ENCODE peak calls at places on chromosome 7, in four cellular contexts. One of them, this sample, is unnamed.

GRCh38 chr7:27095897-27096755 is at the start of gene HOXA1:
- DNase-seq in tibial artery: peak; percentile 75
- DNase-seq in aorta: peak; percentile 92
- DNase-seq in heart right ventricle: no peak
- DNase-seq in this sample: peak; percentile 76

GRCh38 chr7:69795932-69796331 is 197.7 kb downstream of the AUTS2 start:
- DNase-seq in aorta: no peak
- DNase-seq in tibial artery: no peak
- DNase-seq in heart right ventricle: no peak
- DNase-seq in this sample: no peak

GRCh38 chr7:41046778-41047177 is 656.1 kb downstream of the INHBA start:
- DNase-seq in heart right ventricle: no peak
- DNase-seq in aorta: no peak
- DNase-seq in tibial artery: no peak
- DNase-seq in this sample: no peak

GRCh38 chr7:101628522-101628921 is 574 bp downstream of the MYL10 start:
- DNase-seq in aorta: no peak
- DNase-seq in tibial artery: no peak
- DNase-seq in heart right ventricle: no peak
- DNase-seq in this sample: no peak

GRCh38 chr7:140035400-140036223 is 27.1 kb downstream of the PARP12 start:
- DNase-seq in tibial artery: no peak
- DNase-seq in aorta: no peak
- DNase-seq in heart right ventricle: no peak
- DNase-seq in this sample: no peak

GRCh38 chr7:89584896-89585295 is 569.4 kb upstream of the STEAP1 start:
- DNase-seq in aorta: no peak
- DNase-seq in heart right ventricle: no peak
- DNase-seq in tibial artery: no peak
- DNase-seq in this sample: no peak

GRCh38 chr7:30322656-30323355 is 38.4 kb downstream of the ZNRF2 start:
- DNase-seq in aorta: no peak
- DNase-seq in heart right ventricle: no peak
- DNase-seq in tibial artery: no peak
- DNase-seq in this sample: no peak

GRCh38 chr7:40483630-40484029 is 348.8 kb downstream of the SUGCT start:
- DNase-seq in tibial artery: no peak
- DNase-seq in heart right ventricle: no peak
- DNase-seq in aorta: no peak
- DNase-seq in this sample: no peak

GRCh38 chr7:69060516-69060915 is 537.8 kb upstream of the AUTS2 start:
- DNase-seq in tibial artery: no peak
- DNase-seq in aorta: no peak
- DNase-seq in heart right ventricle: no peak
- DNase-seq in this sample: no peak

GRCh38 chr7:157017149-157017548 is 6.7 kb upstream of the MNX1 start:
- DNase-seq in aorta: no peak
- DNase-seq in heart right ventricle: no peak
- DNase-seq in tibial artery: no peak
- DNase-seq in this sample: no peak

GRCh38 chr7:38795596-38795995 is 113.4 kb downstream of the VPS41 start:
- DNase-seq in tibial artery: no peak
- DNase-seq in heart right ventricle: no peak
- DNase-seq in aorta: no peak
- DNase-seq in this sample: no peak

GRCh38 chr7:30717181-30717580 is 34.8 kb upstream of the INMT start:
- DNase-seq in tibial artery: no peak
- DNase-seq in heart right ventricle: no peak
- DNase-seq in aorta: no peak
- DNase-seq in this sample: no peak

GRCh38 chr7:79403879-79404278 is 49.6 kb downstream of the MAGI2 start:
- DNase-seq in heart right ventricle: no peak
- DNase-seq in aorta: no peak
- DNase-seq in tibial artery: no peak
- DNase-seq in this sample: no peak

GRCh38 chr7:38040831-38041230 is 120.4 kb downstream of the EPDR1 start:
- DNase-seq in tibial artery: no peak
- DNase-seq in aorta: no peak
- DNase-seq in heart right ventricle: no peak
- DNase-seq in this sample: no peak

GRCh38 chr7:36884863-36885262 is 160.6 kb upstream of the AOAH start:
- DNase-seq in tibial artery: no peak
- DNase-seq in heart right ventricle: no peak
- DNase-seq in aorta: no peak
- DNase-seq in this sample: no peak

GRCh38 chr7:104240400-104240799 is 32.6 kb upstream of the ORC5 start:
- DNase-seq in aorta: no peak
- DNase-seq in heart right ventricle: no peak
- DNase-seq in tibial artery: no peak
- DNase-seq in this sample: no peak

GRCh38 chr7:148763622-148764021 is 64.9 kb downstream of the CUL1 start:
- DNase-seq in aorta: no peak
- DNase-seq in tibial artery: no peak
- DNase-seq in heart right ventricle: no peak
- DNase-seq in this sample: no peak

GRCh38 chr7:52289247-52289646 is 746.2 kb upstream of the POM121L12 start:
- DNase-seq in tibial artery: no peak
- DNase-seq in heart right ventricle: no peak
- DNase-seq in aorta: no peak
- DNase-seq in this sample: no peak

GRCh38 chr7:83410989-83411591 is 237.8 kb downstream of the SEMA3E start:
- DNase-seq in heart right ventricle: no peak
- DNase-seq in aorta: no peak
- DNase-seq in tibial artery: no peak
- DNase-seq in this sample: no peak

GRCh38 chr7:68984331-68984730 is 613.9 kb upstream of the AUTS2 start:
- DNase-seq in aorta: no peak
- DNase-seq in tibial artery: no peak
- DNase-seq in heart right ventricle: no peak
- DNase-seq in this sample: no peak

GRCh38 chr7:93156884-93157283 is 8.7 kb upstream of the SAMD9L start:
- DNase-seq in heart right ventricle: no peak
- DNase-seq in tibial artery: no peak
- DNase-seq in aorta: no peak
- DNase-seq in this sample: no peak

GRCh38 chr7:106071356-106071998 is 40.6 kb downstream of the SYPL1 start:
- DNase-seq in aorta: no peak
- DNase-seq in tibial artery: no peak
- DNase-seq in heart right ventricle: no peak
- DNase-seq in this sample: no peak

GRCh38 chr7:90213521-90213920 is 2.0 kb downstream of the STEAP2 start:
- DNase-seq in heart right ventricle: no peak
- DNase-seq in aorta: no peak
- DNase-seq in tibial artery: no peak
- DNase-seq in this sample: no peak

GRCh38 chr7:4083513-4083912 is 598.6 kb upstream of the FOXK1 start:
- DNase-seq in heart right ventricle: no peak
- DNase-seq in tibial artery: no peak
- DNase-seq in aorta: no peak
- DNase-seq in this sample: no peak

DNA sequence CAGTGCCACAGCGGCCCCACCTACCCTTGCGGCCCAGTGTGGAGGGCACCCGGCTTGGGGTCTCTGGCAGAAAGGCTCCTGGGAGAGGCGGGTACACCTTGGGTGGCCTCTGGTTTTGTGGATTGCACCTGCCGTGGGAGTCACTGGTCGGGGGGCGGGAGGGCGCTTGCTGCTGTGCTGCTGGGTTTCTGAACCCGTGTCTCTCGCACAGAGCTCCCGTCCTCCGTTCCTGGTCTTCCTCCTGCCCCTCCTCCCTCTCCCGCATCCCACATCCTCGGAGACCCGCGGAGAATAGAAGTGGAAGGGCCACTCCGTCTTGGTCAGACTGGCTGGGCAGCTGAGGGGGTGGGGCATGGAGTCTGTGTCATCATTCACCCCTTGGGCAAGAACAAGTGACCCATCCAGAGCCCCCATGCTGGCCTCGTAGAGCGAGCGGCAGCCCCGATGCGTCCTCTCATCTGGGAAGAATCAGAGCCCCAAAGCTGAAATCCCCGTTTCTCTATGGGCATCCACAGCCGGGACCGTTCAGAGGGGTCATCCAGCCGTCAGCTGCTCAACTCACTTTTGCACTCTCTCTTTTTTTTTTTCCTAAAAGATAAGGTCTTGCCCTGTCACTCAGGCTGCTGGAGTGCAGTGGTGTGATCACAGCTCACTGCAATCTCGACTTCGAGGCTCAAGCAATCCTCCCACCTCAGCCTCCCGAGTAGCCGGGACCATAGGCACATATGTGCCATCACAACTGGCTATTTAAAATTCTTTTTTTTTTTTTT is 4.0 kb downstream of the MAFK start:
- DNase-seq in heart right ventricle: peak; percentile 27
- DNase-seq in tibial artery: no peak
- DNase-seq in aorta: peak; percentile 52
- DNase-seq in this sample: no peak
- H3K4me3 ChIP-seq in heart right ventricle: no peak overlapping the region
- H3K4me3 ChIP-seq in tibial artery: peak overlapping the region; percentile 81
- H3K4me3 ChIP-seq in aorta: no peak overlapping the region
- H3K4me3 ChIP-seq in this sample: no peak overlapping the region

GRCh38 chr7:42913591-42913990 is 1.7 kb upstream of the C7orf25 start:
- DNase-seq in heart right ventricle: no peak
- DNase-seq in aorta: no peak
- DNase-seq in tibial artery: no peak
- DNase-seq in this sample: no peak

GRCh38 chr7:42915356-42915755 is 3.5 kb upstream of the C7orf25 start:
- DNase-seq in tibial artery: no peak
- DNase-seq in aorta: no peak
- DNase-seq in heart right ventricle: no peak
- DNase-seq in this sample: no peak

GRCh38 chr7:42911482-42912447 is at the start of gene C7orf25:
- DNase-seq in aorta: peak; percentile 98
- DNase-seq in heart right ventricle: peak; percentile 97
- DNase-seq in tibial artery: peak; percentile 96
- DNase-seq in this sample: peak; percentile 94

GRCh38 chr7:42914009-42914725 is 2.3 kb upstream of the C7orf25 start:
- DNase-seq in aorta: no peak
- DNase-seq in tibial artery: no peak
- DNase-seq in heart right ventricle: no peak
- DNase-seq in this sample: no peak

DNA sequence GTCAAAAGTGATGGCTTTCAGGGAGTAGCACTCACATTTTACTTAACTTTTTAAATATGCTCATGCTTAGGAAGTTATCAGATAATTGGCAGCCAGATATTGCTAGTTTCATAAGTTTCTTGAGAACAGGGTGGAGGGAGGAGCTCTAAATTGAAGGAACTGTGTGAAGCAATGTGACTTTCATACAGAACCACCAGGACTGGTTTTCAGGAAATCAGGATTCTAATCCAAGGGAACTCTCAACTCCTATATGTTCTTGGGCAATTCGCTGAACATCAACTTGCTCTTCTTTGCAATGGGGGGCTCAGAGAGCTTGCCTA is 2.8 kb upstream of the C7orf25 start:
- DNase-seq in tibial artery: no peak
- DNase-seq in heart right ventricle: no peak
- DNase-seq in aorta: no peak
- DNase-seq in this sample: no peak
- H3K27ac ChIP-seq in tibial artery: no peak overlapping the region
- H3K27ac ChIP-seq in heart right ventricle: no peak overlapping the region
- H3K27ac ChIP-seq in aorta: no peak overlapping the region
- H3K27ac ChIP-seq in this sample: no peak overlapping the region

GRCh38 chr7:154913645-154914579 is 89.0 kb downstream of the PAXIP1 start:
- DNase-seq in tibial artery: peak; percentile 85
- DNase-seq in aorta: peak; percentile 89
- DNase-seq in heart right ventricle: peak; percentile 90
- DNase-seq in this sample: peak; percentile 76
- H3K4me3 ChIP-seq in tibial artery: peak overlapping the region; percentile 35
- H3K4me3 ChIP-seq in aorta: no peak overlapping the region
- H3K4me3 ChIP-seq in heart right ventricle: peak overlapping the region; percentile 51
- H3K4me3 ChIP-seq in this sample: peak overlapping the region; percentile 52

DNA sequence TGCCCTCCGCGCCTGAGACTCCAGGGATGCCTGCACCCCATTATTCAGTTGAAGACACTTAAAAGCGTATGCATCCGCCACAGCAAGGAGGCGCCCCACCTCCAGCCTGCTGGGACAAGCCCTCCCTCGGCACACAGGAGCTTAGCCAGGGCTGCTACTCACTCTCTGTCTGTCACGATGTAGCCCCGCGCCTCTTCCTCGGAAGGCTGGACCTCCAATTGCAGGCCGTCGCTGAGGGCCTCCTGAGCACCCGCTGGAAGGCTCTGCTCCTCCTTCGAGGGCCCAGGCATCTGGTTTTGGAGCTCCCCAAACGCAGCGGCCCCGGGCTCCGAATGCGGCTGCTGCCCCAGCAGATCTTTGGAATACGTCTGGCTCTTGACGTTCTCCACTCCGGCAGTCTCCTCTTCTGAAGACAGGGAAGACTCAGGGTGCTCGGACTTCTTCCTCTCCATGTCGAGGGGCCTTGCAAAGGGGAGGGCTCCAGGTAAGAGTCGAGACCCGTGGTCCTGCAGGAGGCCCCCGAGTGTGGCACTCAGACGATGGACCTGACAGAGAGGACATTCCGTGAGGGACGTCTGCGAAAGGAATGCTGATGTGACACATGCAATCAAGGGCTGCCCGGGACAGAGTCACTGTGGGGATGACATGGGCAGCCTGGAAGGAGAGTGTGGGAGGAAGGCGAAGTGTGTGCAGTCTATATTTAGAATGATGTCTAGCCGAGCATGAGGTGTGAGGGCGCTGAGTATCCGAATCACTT is 453.9 kb downstream of the PTPRN2 start:
- DNase-seq in tibial artery: no peak
- DNase-seq in heart right ventricle: no peak
- DNase-seq in aorta: no peak
- DNase-seq in this sample: no peak
- H3K27ac ChIP-seq in tibial artery: no peak overlapping the region
- H3K27ac ChIP-seq in heart right ventricle: no peak overlapping the region
- H3K27ac ChIP-seq in aorta: no peak overlapping the region
- H3K27ac ChIP-seq in this sample: no peak overlapping the region

DNA sequence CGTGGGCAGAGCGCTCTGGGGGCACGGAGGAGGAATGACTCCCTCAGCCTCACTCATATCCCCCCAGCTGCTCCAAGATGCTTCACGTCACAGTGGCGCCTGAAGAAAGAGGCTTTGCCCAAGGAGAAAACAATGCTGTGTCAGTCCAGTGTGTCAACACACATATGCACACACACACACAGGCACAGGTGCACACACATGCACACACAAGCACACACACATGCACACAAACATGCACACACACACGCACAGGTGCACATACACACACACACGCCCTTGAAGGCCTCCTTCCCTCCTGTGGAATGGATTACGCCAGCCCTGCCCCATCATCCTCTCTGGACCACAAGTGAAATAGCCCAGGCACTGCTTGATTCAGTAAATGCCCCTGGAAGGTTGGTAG is 371.3 kb upstream of the PODXL start:
- DNase-seq in tibial artery: no peak
- DNase-seq in heart right ventricle: no peak
- DNase-seq in aorta: no peak
- DNase-seq in this sample: no peak
- H3K4me3 ChIP-seq in tibial artery: no peak overlapping the region
- H3K4me3 ChIP-seq in heart right ventricle: no peak overlapping the region
- H3K4me3 ChIP-seq in aorta: no peak overlapping the region
- H3K4me3 ChIP-seq in this sample: no peak overlapping the region

This sample was measured in CD8-positive, alpha-beta memory T cell.